ENCODE peak calls at places on chromosomes 1 and 21, in eight cellular contexts. Z, M, Y, B, I, T, C and A are unnamed samples.

GRCh38 chr1:201737350-201738060 is 91.5 kb upstream of the IPO9 start:
- DNase-seq in Z (no peak), M (peak; percentile 78), Y (peak; percentile 45), B (no peak), I (peak; percentile 90), T (peak; percentile 92), C (peak; percentile 90), A (peak; percentile 96)

GRCh38 chr21:42364304-42364865 is 1.9 kb downstream of the TFF1 start:
- DNase-seq in Z (no peak), M (no peak), Y (no peak), B (no peak), I (no peak), T (no peak), C (no peak), A (no peak)

GRCh38 chr1:55463814-55464445 is 248.8 kb upstream of the USP24 start:
- DNase-seq in Z (no peak), M (no peak), Y (no peak), B (no peak), I (no peak), T (no peak), C (no peak), A (no peak)

GRCh38 chr21:42156690-42157605 is 62.0 kb upstream of the ABCG1 start:
- DNase-seq in Z (no peak), M (no peak), Y (no peak), B (no peak), I (peak; percentile 38), T (no peak), C (no peak), A (no peak)

GRCh38 chr1:43274804-43275180 is 5.0 kb downstream of the TMEM125 start:
- DNase-seq in Z (no peak), M (no peak), Y (no peak), B (no peak), I (no peak), T (no peak), C (no peak), A (no peak)

GRCh38 chr1:182304218-182305016 is 87.2 kb downstream of the GLUL start:
- DNase-seq in Z (no peak), M (no peak), Y (no peak), B (no peak), I (peak; percentile 54), T (no peak), C (no peak), A (no peak)

GRCh38 chr1:77031101-77031662 is 163.9 kb downstream of the ST6GALNAC5 start:
- DNase-seq in Z (peak; percentile 24), M (peak; percentile 35), Y (no peak), B (no peak), I (peak; percentile 35), T (peak; percentile 73), C (peak; percentile 59), A (peak; percentile 13)

GRCh38 chr21:38159355-38159754 is 97.4 kb upstream of the KCNJ15 start:
- DNase-seq in Z (peak; percentile 74), M (peak; percentile 61), Y (peak; percentile 25), B (peak; percentile 72), I (peak; percentile 91), T (peak; percentile 84), C (peak; percentile 70), A (peak; percentile 82)

GRCh38 chr1:22767862-22768261 is 57.2 kb downstream of the EPHB2 start:
- DNase-seq in Z (no peak), M (no peak), Y (no peak), B (no peak), I (no peak), T (no peak), C (no peak), A (no peak)

GRCh38 chr1:238950786-238951185 is 435.6 kb upstream of the CHRM3 start:
- DNase-seq in Z (no peak), M (no peak), Y (no peak), B (no peak), I (no peak), T (no peak), C (no peak), A (no peak)

GRCh38 chr1:65527672-65528071 is 107.2 kb downstream of the LEPR start:
- DNase-seq in Z (no peak), M (peak; percentile 74), Y (no peak), B (no peak), I (peak; percentile 27), T (no peak), C (no peak), A (no peak)

GRCh38 chr21:33360281-33360680 is 35.5 kb downstream of the IFNAR1 start:
- DNase-seq in Z (no peak), M (no peak), Y (no peak), B (no peak), I (peak; percentile 71), T (peak; percentile 80), C (peak; percentile 51), A (no peak)

GRCh38 chr1:186841599-186841998 is 12.8 kb downstream of the PLA2G4A start:
- DNase-seq in Z (no peak), M (no peak), Y (no peak), B (no peak), I (peak; percentile 42), T (peak; percentile 9), C (peak; percentile 27), A (no peak)

GRCh38 chr1:26234644-26235384 is 814 bp downstream of the CEP85 start:
- DNase-seq in Z (no peak), M (no peak), Y (no peak), B (no peak), I (peak; percentile 21), T (peak; percentile 5), C (peak; percentile 15), A (no peak)

GRCh38 chr1:12143631-12144155 is 23.1 kb upstream of the TNFRSF1B start:
- DNase-seq in Z (peak; percentile 94), M (peak; percentile 91), Y (no peak), B (peak; percentile 83), I (peak; percentile 98), T (peak; percentile 98), C (peak; percentile 94), A (peak; percentile 80)

GRCh38 chr1:99728494-99729235 is 37.8 kb downstream of the FRRS1 start:
- DNase-seq in Z (no peak), M (no peak), Y (no peak), B (no peak), I (peak; percentile 61), T (peak; percentile 28), C (peak; percentile 51), A (no peak)

GRCh38 chr1:56080123-56080522 is 499.2 kb downstream of the PLPP3 start:
- DNase-seq in Z (no peak), M (no peak), Y (no peak), B (no peak), I (no peak), T (peak; percentile 24), C (no peak), A (no peak)

GRCh38 chr1:39407496-39407888 is 83.9 kb upstream of the BMP8A start:
- DNase-seq in Z (no peak), M (no peak), Y (no peak), B (no peak), I (no peak), T (no peak), C (no peak), A (no peak)

GRCh38 chr1:230208619-230209261 is 141.7 kb downstream of the GALNT2 start:
- DNase-seq in Z (no peak), M (no peak), Y (no peak), B (no peak), I (no peak), T (no peak), C (no peak), A (no peak)

GRCh38 chr1:203172184-203173115 is 3.2 kb downstream of the MYBPH start:
- DNase-seq in Z (peak; percentile 21), M (no peak), Y (no peak), B (peak; percentile 61), I (peak; percentile 82), T (peak; percentile 32), C (peak; percentile 14), A (peak; percentile 31)

GRCh38 chr1:38997034-38997900 is 6.2 kb downstream of the AKIRIN1 start:
- DNase-seq in Z (no peak), M (no peak), Y (peak; percentile 61), B (no peak), I (no peak), T (no peak), C (no peak), A (no peak)

GRCh38 chr1:17874231-17874630 is 119.1 kb downstream of the ACTL8 start:
- DNase-seq in Z (peak; percentile 89), M (peak; percentile 78), Y (peak; percentile 48), B (no peak), I (peak; percentile 88), T (peak; percentile 94), C (peak; percentile 72), A (peak; percentile 68)

DNA sequence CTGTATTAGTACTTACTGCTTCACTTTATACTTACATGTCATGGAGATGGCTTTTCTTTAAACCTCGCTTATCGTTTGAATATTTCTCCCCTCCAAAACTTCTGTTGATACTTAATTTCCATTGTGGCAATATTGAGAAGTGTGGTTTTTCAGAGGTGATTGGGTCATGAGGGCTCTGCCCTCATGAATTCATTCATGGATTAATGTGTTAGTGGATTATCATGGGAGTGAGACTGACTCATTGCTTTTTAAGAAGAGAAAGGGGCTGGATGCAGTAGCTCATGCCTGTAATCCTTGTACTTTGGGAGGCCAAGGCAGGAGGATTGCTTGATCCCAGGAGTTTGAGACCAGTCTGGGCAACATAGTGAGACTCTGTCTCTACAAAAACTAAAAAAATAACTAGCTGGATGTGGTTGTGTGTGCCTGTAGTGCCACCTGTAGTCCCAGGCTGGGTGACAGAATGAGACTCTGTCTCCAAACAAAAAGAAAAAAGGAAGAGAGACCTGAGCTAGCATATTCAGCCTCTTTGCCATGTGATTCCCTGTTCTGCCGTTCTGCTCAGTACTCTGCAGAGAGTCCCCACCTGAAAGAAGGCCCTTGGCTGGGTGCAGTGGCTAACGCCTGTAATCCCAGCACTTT is 30.2 kb downstream of the RABGAP1L start:
- DNase-seq in Z (no peak), M (no peak), Y (peak; percentile 36), B (no peak), I (no peak), T (no peak), C (no peak), A (no peak)
- TF ChIP-seq CTCF in Z (no peak), M (no peak), Y (no peak), B (no peak), I (no peak), T (no peak), C (no peak), A (no peak)

GRCh38 chr21:45481977-45482898 is 60.0 kb downstream of the SLC19A1 start:
- DNase-seq in Z (no peak), M (no peak), Y (no peak), B (no peak), I (no peak), T (no peak), C (no peak), A (no peak)
- H3K4me3 ChIP-seq in Z (no peak overlapping the region), M (no peak overlapping the region), Y (no peak overlapping the region), B (no peak overlapping the region), I (no peak overlapping the region), T (no peak overlapping the region), C (no peak overlapping the region), A (no peak overlapping the region)

GRCh38 chr1:153238536-153238935 is 21.0 kb upstream of the LORICRIN start:
- DNase-seq in Z (no peak), M (no peak), Y (no peak), B (no peak), I (no peak), T (no peak), C (no peak), A (no peak)
- TF ChIP-seq CTCF in Z (no peak), M (no peak), Y (no peak), B (no peak), I (no peak), T (no peak), C (no peak), A (no peak)

GRCh38 chr1:41890841-41891311 is 27.8 kb downstream of the HIVEP3 start:
- DNase-seq in Z (no peak), M (no peak), Y (no peak), B (no peak), I (peak; percentile 29), T (peak; percentile 29), C (no peak), A (no peak)
- H3K4me3 ChIP-seq in Z (no peak overlapping the region), M (no peak overlapping the region), Y (no peak overlapping the region), B (no peak overlapping the region), I (no peak overlapping the region), T (no peak overlapping the region), C (no peak overlapping the region), A (no peak overlapping the region)